ENCODE peak calls at places on chromosomes 4 and X, in ten cellular contexts. N, I, O, R, K, U, L, T, B and E are unnamed samples.

GRCh38 chr4:132266374-132266773 is 882.7 kb upstream of the PCDH10 start:
- DNase-seq in N (no peak), I (no peak), O (no peak), R (no peak), K (no peak), U (no peak), L (no peak), T (no peak), B (no peak), E (no peak)

GRCh38 chrX:129842510-129843208 is 1.0 kb downstream of the ZDHHC9 start:
- DNase-seq in N (no peak), I (peak; percentile 39), O (no peak), R (peak; percentile 35), K (peak; percentile 59), U (no peak), L (peak; percentile 68), T (peak; percentile 58), B (peak; percentile 71), E (peak; percentile 80)

GRCh38 chrX:73855546-73855945 is 292.5 kb downstream of the CHIC1 start:
- DNase-seq in N (peak; percentile 26), I (peak; percentile 72), O (no peak), R (peak; percentile 62), K (peak; percentile 51), U (peak; percentile 65), L (no peak), T (peak; percentile 85), B (peak; percentile 63), E (peak; percentile 73)

GRCh38 chrX:69033936-69034335 is 131.3 kb downstream of the PJA1 start:
- DNase-seq in N (no peak), I (no peak), O (no peak), R (no peak), K (no peak), U (no peak), L (no peak), T (no peak), B (no peak), E (no peak)

GRCh38 chr4:53601251-53601764 is 10.0 kb upstream of the LNX1 start:
- DNase-seq in N (no peak), I (peak; percentile 38), O (no peak), R (peak; percentile 22), K (no peak), U (no peak), L (peak; percentile 55), T (no peak), B (peak; percentile 55), E (no peak)

GRCh38 chrX:20252392-20253231 is 14.1 kb downstream of the RPS6KA3 start:
- DNase-seq in N (no peak), I (peak; percentile 67), O (no peak), R (peak; percentile 61), K (peak; percentile 33), U (no peak), L (no peak), T (peak; percentile 51), B (peak; percentile 60), E (peak; percentile 60)

GRCh38 chrX:56600987-56601386 is 37.6 kb downstream of the UBQLN2 start:
- DNase-seq in N (no peak), I (no peak), O (no peak), R (no peak), K (no peak), U (no peak), L (no peak), T (no peak), B (no peak), E (no peak)

GRCh38 chr4:88533937-88534750 is 10.6 kb upstream of the PYURF start:
- DNase-seq in N (peak; percentile 35), I (peak; percentile 61), O (no peak), R (peak; percentile 83), K (peak; percentile 87), U (peak; percentile 75), L (no peak), T (peak; percentile 68), B (no peak), E (peak; percentile 96)

GRCh38 chr4:114694770-114695169 is 96.2 kb downstream of the UGT8 start:
- DNase-seq in N (no peak), I (peak; percentile 58), O (no peak), R (peak; percentile 58), K (peak; percentile 19), U (peak; percentile 31), L (no peak), T (peak; percentile 49), B (no peak), E (peak; percentile 43)

GRCh38 chrX:1657367-1658082 is 42.7 kb downstream of the ASMT start:
- DNase-seq in N (no peak), I (peak; percentile 36), O (no peak), R (peak; percentile 77), K (peak; percentile 35), U (no peak), L (peak; percentile 62), T (peak; percentile 16), B (no peak), E (peak; percentile 18)

GRCh38 chr4:81913427-81913878 is 441.7 kb upstream of the RASGEF1B start:
- DNase-seq in N (no peak), I (peak; percentile 21), O (no peak), R (peak; percentile 34), K (peak; percentile 35), U (no peak), L (no peak), T (peak; percentile 32), B (no peak), E (peak; percentile 41)

GRCh38 chr4:7037425-7037824 is 5.7 kb upstream of the TADA2B start:
- DNase-seq in N (no peak), I (no peak), O (no peak), R (no peak), K (no peak), U (no peak), L (no peak), T (no peak), B (no peak), E (no peak)

GRCh38 chrX:112851806-112852205 is 11.2 kb upstream of the AMOT start:
- DNase-seq in N (no peak), I (peak; percentile 48), O (no peak), R (no peak), K (peak; percentile 58), U (peak; percentile 31), L (no peak), T (peak; percentile 55), B (no peak), E (peak; percentile 58)

GRCh38 chrX:40005290-40006011 is 92.3 kb downstream of the BCOR start:
- DNase-seq in N (no peak), I (no peak), O (no peak), R (no peak), K (no peak), U (no peak), L (no peak), T (no peak), B (no peak), E (no peak)

GRCh38 chr4:57059890-57060716 is 50.1 kb downstream of the IGFBP7 start:
- DNase-seq in N (no peak), I (no peak), O (no peak), R (no peak), K (no peak), U (no peak), L (no peak), T (peak; percentile 59), B (no peak), E (no peak)

GRCh38 chrX:153870791-153871360 is 15.1 kb downstream of the L1CAM start:
- DNase-seq in N (no peak), I (no peak), O (no peak), R (no peak), K (no peak), U (no peak), L (no peak), T (no peak), B (no peak), E (no peak)
- TF ChIP-seq CTCF in N (no peak), I (peak; percentile 9), O (no peak), R (no peak), K (no peak), U (no peak), L (no peak), T (no peak), B (no peak), E (no peak)

DNA sequence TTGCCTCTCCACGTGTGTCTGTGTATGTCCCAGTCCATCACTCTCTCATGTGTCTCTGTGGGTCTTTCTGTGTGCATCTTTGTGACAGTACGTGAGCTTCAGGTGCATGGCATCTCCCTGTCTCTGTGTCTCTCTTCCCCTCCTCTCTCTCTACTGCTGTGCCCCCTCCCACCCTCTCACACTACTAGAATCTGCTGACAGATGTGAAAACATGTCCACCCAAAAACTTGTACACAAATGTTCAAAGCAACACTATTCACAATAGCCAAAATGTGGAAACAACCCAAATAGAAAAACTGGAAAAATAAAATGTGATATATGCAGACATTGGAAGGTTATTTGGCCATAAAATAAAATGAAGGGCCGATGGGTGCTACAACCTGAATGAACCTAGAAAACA is 10.0 kb downstream of the EVC start:
- DNase-seq in N (no peak), I (no peak), O (no peak), R (no peak), K (no peak), U (no peak), L (no peak), T (no peak), B (no peak), E (no peak)
- H3K4me3 ChIP-seq in N (no peak overlapping the region), I (no peak overlapping the region), O (no peak overlapping the region), R (no peak overlapping the region), K (no peak overlapping the region), U (no peak overlapping the region), L (no peak overlapping the region), T (no peak overlapping the region), B (no peak overlapping the region), E (no peak overlapping the region)

DNA sequence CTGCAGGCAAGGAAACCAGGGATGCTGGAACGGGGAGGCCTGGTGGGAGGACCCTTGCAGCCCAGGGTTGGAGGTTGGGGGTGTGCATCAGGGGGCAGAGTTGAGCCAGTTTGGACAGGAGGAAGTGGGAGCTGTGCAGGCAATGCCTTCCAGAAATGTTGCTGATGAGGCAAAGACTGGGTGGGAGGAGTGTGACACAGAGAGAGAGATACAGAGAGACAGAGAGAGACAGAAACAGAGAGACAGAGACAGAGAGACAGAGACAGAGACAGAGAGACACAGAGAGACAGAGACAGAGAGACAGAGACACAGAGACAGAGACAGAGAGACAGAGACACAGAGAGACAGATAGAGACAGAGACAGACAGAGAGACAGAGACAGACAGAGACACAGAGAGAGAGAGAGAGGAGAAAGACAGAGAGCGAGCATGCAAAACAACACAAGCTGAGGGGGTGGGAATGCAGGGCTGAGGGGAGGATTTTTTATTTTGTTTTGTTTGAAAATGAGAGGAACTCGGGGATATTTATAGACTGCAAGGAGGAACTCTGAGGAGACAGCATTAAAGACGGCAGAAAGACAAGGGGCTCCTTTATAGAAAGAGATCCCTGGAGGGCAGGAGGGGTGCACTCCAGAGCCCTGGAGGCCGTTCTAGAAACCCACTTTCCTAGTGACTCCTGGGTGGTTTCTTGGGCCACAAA is 1.9 kb upstream of the HAUS3 start:
- DNase-seq in N (no peak), I (peak; percentile 58), O (no peak), R (no peak), K (peak; percentile 35), U (no peak), L (peak; percentile 62), T (peak; percentile 45), B (no peak), E (peak; percentile 66)
- TF ChIP-seq CTCF in N (peak; percentile 27), I (peak; percentile 46), O (no peak), R (no peak), K (peak; percentile 35), U (peak; percentile 31), L (no peak), T (peak; percentile 31), B (peak; percentile 16), E (peak; percentile 38)

DNA sequence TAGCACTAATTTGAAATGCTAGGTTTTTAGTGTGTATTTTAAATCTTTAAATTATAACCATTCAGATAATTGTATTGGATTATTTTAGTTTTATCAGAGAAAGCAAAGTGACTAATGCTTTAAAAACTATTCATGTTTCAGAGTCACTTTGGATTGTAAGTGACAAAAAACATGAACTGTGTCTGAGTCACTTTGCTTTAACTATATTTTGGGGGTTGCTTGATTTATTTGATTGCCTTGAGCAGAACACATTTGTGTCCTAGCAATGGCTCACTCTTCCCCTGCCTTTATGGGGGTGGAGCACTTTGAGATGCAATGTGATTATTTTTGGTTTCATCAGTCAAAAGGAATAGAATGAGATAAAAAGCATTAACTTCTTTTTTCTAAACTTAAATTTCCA is 188.4 kb upstream of the ARX start:
- DNase-seq in N (no peak), I (no peak), O (no peak), R (no peak), K (no peak), U (no peak), L (no peak), T (no peak), B (no peak), E (no peak)
- H3K4me3 ChIP-seq in N (no peak overlapping the region), I (no peak overlapping the region), O (no peak overlapping the region), R (no peak overlapping the region), K (no peak overlapping the region), U (no peak overlapping the region), L (no peak overlapping the region), T (no peak overlapping the region), B (no peak overlapping the region), E (no peak overlapping the region)